ENCODE peak calls at places on chromosome 22, in eight cellular contexts. One of them, this sample, is unnamed.

GRCh38 chr22:32806296-32806695 is 4.8 kb downstream of the TIMP3 start:
- DNase-seq in mesendoderm: no peak
- DNase-seq in A549: no peak
- DNase-seq in sigmoid colon: no peak
- DNase-seq in heart right ventricle: no peak
- DNase-seq in AG04450: no peak
- DNase-seq in ovary: no peak
- DNase-seq in lower lobe of right lung: no peak
- DNase-seq in this sample: no peak

GRCh38 chr22:50048066-50048765 is 9.9 kb downstream of the TTLL8 start:
- DNase-seq in mesendoderm: no peak
- DNase-seq in A549: no peak
- DNase-seq in ovary: no peak
- DNase-seq in sigmoid colon: no peak
- DNase-seq in lower lobe of right lung: no peak
- DNase-seq in AG04450: no peak
- DNase-seq in heart right ventricle: no peak
- DNase-seq in this sample: no peak

GRCh38 chr22:49763696-49764095 is 64.0 kb downstream of the BRD1 start:
- DNase-seq in lower lobe of right lung: peak
- DNase-seq in A549: no peak
- DNase-seq in heart right ventricle: no peak
- DNase-seq in mesendoderm: no peak
- DNase-seq in sigmoid colon: peak
- DNase-seq in AG04450: no peak
- DNase-seq in ovary: peak
- DNase-seq in this sample: no peak

GRCh38 chr22:46084943-46085830 is 65.1 kb upstream of the PPARA start:
- DNase-seq in heart right ventricle: peak
- DNase-seq in ovary: peak
- DNase-seq in lower lobe of right lung: peak
- DNase-seq in AG04450: no peak
- DNase-seq in mesendoderm: no peak
- DNase-seq in A549: no peak
- DNase-seq in sigmoid colon: peak
- DNase-seq in this sample: peak

GRCh38 chr22:26398741-26399153 is 30.3 kb upstream of the ASPHD2 start:
- DNase-seq in A549: peak
- DNase-seq in mesendoderm: peak
- DNase-seq in sigmoid colon: peak
- DNase-seq in ovary: peak
- DNase-seq in AG04450: peak
- DNase-seq in heart right ventricle: peak
- DNase-seq in lower lobe of right lung: peak
- DNase-seq in this sample: no peak

GRCh38 chr22:23102002-23102655 is 31.8 kb downstream of the GNAZ start:
- DNase-seq in mesendoderm: no peak
- DNase-seq in ovary: no peak
- DNase-seq in AG04450: no peak
- DNase-seq in heart right ventricle: no peak
- DNase-seq in sigmoid colon: no peak
- DNase-seq in A549: no peak
- DNase-seq in lower lobe of right lung: no peak
- DNase-seq in this sample: no peak

GRCh38 chr22:45996241-45997076 is 19.5 kb upstream of the WNT7B start:
- DNase-seq in A549: no peak
- DNase-seq in AG04450: no peak
- DNase-seq in ovary: no peak
- DNase-seq in mesendoderm: no peak
- DNase-seq in lower lobe of right lung: peak
- DNase-seq in heart right ventricle: peak
- DNase-seq in sigmoid colon: peak
- DNase-seq in this sample: peak

GRCh38 chr22:19111140-19111539 is 11.1 kb downstream of the DGCR2 start:
- DNase-seq in lower lobe of right lung: no peak
- DNase-seq in A549: no peak
- DNase-seq in AG04450: no peak
- DNase-seq in heart right ventricle: no peak
- DNase-seq in ovary: no peak
- DNase-seq in mesendoderm: peak
- DNase-seq in sigmoid colon: no peak
- DNase-seq in this sample: peak

GRCh38 chr22:19132693-19133400 is 1.7 kb downstream of the TSSK2 start:
- DNase-seq in lower lobe of right lung: no peak
- DNase-seq in A549: no peak
- DNase-seq in mesendoderm: no peak
- DNase-seq in AG04450: no peak
- DNase-seq in sigmoid colon: no peak
- DNase-seq in ovary: no peak
- DNase-seq in heart right ventricle: no peak
- DNase-seq in this sample: no peak

GRCh38 chr22:44595841-44596341 is 97.9 kb upstream of the RTL6 start:
- DNase-seq in ovary: no peak
- DNase-seq in AG04450: no peak
- DNase-seq in lower lobe of right lung: no peak
- DNase-seq in A549: no peak
- DNase-seq in heart right ventricle: no peak
- DNase-seq in sigmoid colon: no peak
- DNase-seq in mesendoderm: no peak
- DNase-seq in this sample: no peak

GRCh38 chr22:23256986-23257888 is 76.9 kb downstream of the BCR start:
- DNase-seq in lower lobe of right lung: no peak
- DNase-seq in AG04450: no peak
- DNase-seq in A549: no peak
- DNase-seq in heart right ventricle: peak
- DNase-seq in ovary: peak
- DNase-seq in mesendoderm: no peak
- DNase-seq in sigmoid colon: peak
- DNase-seq in this sample: no peak

GRCh38 chr22:25702046-25702445 is 39.9 kb upstream of the MYO18B start:
- DNase-seq in mesendoderm: no peak
- DNase-seq in AG04450: no peak
- DNase-seq in ovary: no peak
- DNase-seq in A549: no peak
- DNase-seq in lower lobe of right lung: no peak
- DNase-seq in heart right ventricle: no peak
- DNase-seq in sigmoid colon: no peak
- DNase-seq in this sample: no peak

GRCh38 chr22:24926849-24927579 is 19.5 kb downstream of the LHFPL7 start:
- DNase-seq in heart right ventricle: no peak
- DNase-seq in A549: no peak
- DNase-seq in lower lobe of right lung: no peak
- DNase-seq in sigmoid colon: no peak
- DNase-seq in ovary: no peak
- DNase-seq in AG04450: no peak
- DNase-seq in mesendoderm: no peak
- DNase-seq in this sample: no peak

GRCh38 chr22:46196268-46196667 is 45.9 kb downstream of the PPARA start:
- DNase-seq in AG04450: no peak
- DNase-seq in A549: no peak
- DNase-seq in mesendoderm: no peak
- DNase-seq in ovary: no peak
- DNase-seq in lower lobe of right lung: no peak
- DNase-seq in sigmoid colon: no peak
- DNase-seq in heart right ventricle: peak
- DNase-seq in this sample: no peak

DNA sequence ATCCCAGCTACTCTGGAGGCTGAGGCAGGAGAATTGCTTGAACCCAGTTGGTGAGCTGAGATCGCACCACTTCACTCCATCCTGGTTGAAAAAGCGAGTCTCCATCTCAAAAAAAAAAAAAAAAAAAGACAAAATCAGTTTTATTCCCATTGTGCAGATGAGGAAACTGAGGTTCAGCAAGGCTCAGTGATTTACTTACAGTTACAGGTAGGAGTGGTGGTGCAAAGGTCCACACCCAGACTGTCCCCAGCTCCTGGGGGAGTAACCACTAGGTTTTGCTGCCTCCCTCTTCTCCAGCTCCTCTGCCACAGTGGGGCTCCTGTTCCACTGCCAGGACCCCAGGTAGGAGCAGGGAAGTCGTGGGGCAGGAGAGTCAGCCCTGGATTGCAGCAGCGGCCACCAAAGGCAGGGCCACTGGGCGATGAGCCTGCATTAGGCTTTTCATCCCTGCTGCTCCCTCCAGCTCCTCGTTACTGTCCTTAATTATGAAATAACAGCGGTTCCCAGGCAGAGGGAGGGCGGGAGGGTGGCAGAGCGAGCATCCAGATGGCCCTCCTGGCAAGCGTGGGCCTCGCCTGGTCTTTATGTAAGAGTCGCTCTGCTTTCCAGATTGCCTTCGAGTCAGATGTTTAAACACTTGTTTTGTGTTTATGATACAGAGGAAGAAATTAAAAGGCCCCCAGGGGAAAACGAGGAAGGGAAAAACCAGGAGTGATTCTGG is 15.5 kb upstream of the RASD2 start:
- DNase-seq in ovary: no peak
- DNase-seq in mesendoderm: no peak
- DNase-seq in lower lobe of right lung: no peak
- DNase-seq in sigmoid colon: peak
- DNase-seq in A549: no peak
- DNase-seq in heart right ventricle: peak
- DNase-seq in AG04450: no peak
- DNase-seq in this sample: no peak
- H3K27ac ChIP-seq in ovary: no peak
- H3K27ac ChIP-seq in mesendoderm: no peak
- H3K27ac ChIP-seq in lower lobe of right lung: no peak
- H3K27ac ChIP-seq in sigmoid colon: peak
- H3K27ac ChIP-seq in A549: no peak
- H3K27ac ChIP-seq in heart right ventricle: peak
- H3K27ac ChIP-seq in AG04450: no peak
- H3K27ac ChIP-seq in this sample: no peak

GRCh38 chr22:48424201-48424627 is 1403.5 kb downstream of the BRD1 start:
- DNase-seq in sigmoid colon: no peak
- DNase-seq in heart right ventricle: no peak
- DNase-seq in lower lobe of right lung: no peak
- DNase-seq in A549: no peak
- DNase-seq in ovary: peak
- DNase-seq in mesendoderm: no peak
- DNase-seq in AG04450: no peak
- DNase-seq in this sample: peak

GRCh38 chr22:48422900-48423480 is 1404.7 kb downstream of the BRD1 start:
- DNase-seq in ovary: no peak
- DNase-seq in mesendoderm: no peak
- DNase-seq in heart right ventricle: no peak
- DNase-seq in AG04450: no peak
- DNase-seq in A549: no peak
- DNase-seq in sigmoid colon: no peak
- DNase-seq in lower lobe of right lung: no peak
- DNase-seq in this sample: peak

GRCh38 chr22:48424661-48425060 is 1403.0 kb downstream of the BRD1 start:
- DNase-seq in ovary: no peak
- DNase-seq in AG04450: no peak
- DNase-seq in heart right ventricle: no peak
- DNase-seq in lower lobe of right lung: no peak
- DNase-seq in A549: no peak
- DNase-seq in sigmoid colon: no peak
- DNase-seq in mesendoderm: no peak
- DNase-seq in this sample: no peak

GRCh38 chr22:48425091-48425506 is 1402.6 kb downstream of the BRD1 start:
- DNase-seq in A549: no peak
- DNase-seq in lower lobe of right lung: no peak
- DNase-seq in mesendoderm: no peak
- DNase-seq in ovary: peak
- DNase-seq in heart right ventricle: no peak
- DNase-seq in sigmoid colon: no peak
- DNase-seq in AG04450: no peak
- DNase-seq in this sample: peak

DNA sequence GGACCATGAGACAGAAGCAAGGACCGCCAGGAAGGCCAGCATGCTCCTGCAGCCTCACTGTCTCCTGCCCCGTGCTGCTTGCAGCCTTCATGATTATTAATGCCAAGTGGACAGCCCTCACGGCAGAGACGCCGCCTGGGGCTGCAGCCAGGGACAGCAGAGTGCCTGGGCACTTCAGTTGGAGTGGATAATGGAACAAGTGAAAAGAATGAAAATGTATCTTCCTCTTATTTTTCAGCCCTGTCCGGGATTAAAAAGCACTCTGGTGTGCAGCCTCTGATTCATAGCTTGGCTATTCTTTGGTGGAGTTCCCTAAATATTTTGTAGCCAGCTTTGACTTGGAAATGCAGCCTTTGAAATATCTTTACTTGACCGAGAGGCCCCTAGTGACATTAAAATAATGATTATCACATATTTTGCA is 1404.2 kb downstream of the BRD1 start:
- DNase-seq in AG04450: no peak
- DNase-seq in mesendoderm: no peak
- DNase-seq in ovary: peak
- DNase-seq in heart right ventricle: no peak
- DNase-seq in A549: no peak
- DNase-seq in sigmoid colon: no peak
- DNase-seq in lower lobe of right lung: no peak
- DNase-seq in this sample: peak
- H3K27ac ChIP-seq in AG04450: no peak
- H3K27ac ChIP-seq in mesendoderm: no peak
- H3K27ac ChIP-seq in ovary: no peak
- H3K27ac ChIP-seq in heart right ventricle: no peak
- H3K27ac ChIP-seq in A549: no peak
- H3K27ac ChIP-seq in sigmoid colon: no peak
- H3K27ac ChIP-seq in lower lobe of right lung: no peak
- H3K27ac ChIP-seq in this sample: no peak

DNA sequence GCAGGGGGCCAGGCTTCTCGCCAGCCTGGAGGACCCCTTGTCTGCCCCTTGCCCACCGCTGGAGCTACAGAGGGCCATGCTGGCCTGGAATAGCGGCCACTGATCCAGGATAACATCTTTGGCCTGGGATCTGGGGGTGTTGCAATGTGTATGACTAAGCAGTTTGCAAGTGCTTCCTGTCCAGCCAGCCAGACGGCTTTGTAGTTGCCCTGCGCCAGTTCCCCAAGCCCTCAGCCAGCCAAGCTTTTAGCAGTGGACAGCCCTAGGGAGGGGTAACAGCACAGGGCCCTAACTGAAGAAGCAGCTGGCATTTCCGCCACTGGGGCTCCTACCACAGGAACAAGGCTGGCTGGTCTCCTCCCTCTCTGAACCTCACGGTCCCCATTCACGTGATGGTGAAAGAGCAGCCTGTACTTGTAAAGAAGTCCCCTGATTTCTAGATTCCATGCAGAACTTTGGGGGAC is 32.1 kb downstream of the UQCR10 start:
- DNase-seq in AG04450: peak
- DNase-seq in sigmoid colon: peak
- DNase-seq in mesendoderm: no peak
- DNase-seq in lower lobe of right lung: peak
- DNase-seq in ovary: peak
- DNase-seq in A549: peak
- DNase-seq in heart right ventricle: peak
- DNase-seq in this sample: peak
- H3K27ac ChIP-seq in AG04450: peak
- H3K27ac ChIP-seq in sigmoid colon: peak
- H3K27ac ChIP-seq in mesendoderm: no peak
- H3K27ac ChIP-seq in lower lobe of right lung: peak
- H3K27ac ChIP-seq in ovary: peak
- H3K27ac ChIP-seq in A549: peak
- H3K27ac ChIP-seq in heart right ventricle: peak
- H3K27ac ChIP-seq in this sample: peak

DNA sequence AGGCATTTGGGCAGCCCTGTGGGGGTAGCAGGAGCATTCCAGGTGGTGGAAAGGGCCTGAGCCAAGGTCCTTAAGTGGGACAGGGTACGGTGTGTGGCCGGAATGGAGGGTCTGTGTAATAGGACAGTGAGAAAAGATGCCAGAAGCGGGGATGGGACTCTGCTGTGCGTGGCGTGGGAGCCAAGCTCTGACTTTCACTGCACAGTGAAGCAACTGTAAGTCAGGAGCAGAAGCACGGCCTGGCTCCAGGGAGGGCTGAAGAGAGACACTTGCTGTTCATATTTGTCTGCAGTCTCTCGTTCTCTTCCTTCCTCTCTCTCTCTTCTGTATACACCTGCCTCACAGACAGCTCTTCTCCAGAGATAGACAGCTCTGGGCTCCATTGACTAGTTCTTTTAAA is 1.9 kb downstream of the IL17RA start:
- DNase-seq in sigmoid colon: peak
- DNase-seq in AG04450: no peak
- DNase-seq in ovary: no peak
- DNase-seq in lower lobe of right lung: no peak
- DNase-seq in A549: no peak
- DNase-seq in mesendoderm: no peak
- DNase-seq in heart right ventricle: no peak
- DNase-seq in this sample: peak
- H3K27ac ChIP-seq in sigmoid colon: no peak
- H3K27ac ChIP-seq in AG04450: no peak
- H3K27ac ChIP-seq in ovary: no peak
- H3K27ac ChIP-seq in lower lobe of right lung: no peak
- H3K27ac ChIP-seq in A549: no peak
- H3K27ac ChIP-seq in mesendoderm: no peak
- H3K27ac ChIP-seq in heart right ventricle: no peak
- H3K27ac ChIP-seq in this sample: peak